ENCODE peak calls at places on chromosomes 7 and 10, in ten cellular contexts. U is lower leg skin, W is dorsolateral prefrontal cortex, A is OCI-LY7, V is IMR-90, O is cardiac fibroblast, L is neural progenitor cell, I is HCT116, Z is upper lobe of right lung, N is thyroid gland. R is an unnamed sample.

GRCh38 chr7:144027974-144028373 is 20.8 kb upstream of the OR2A5 start:
- DNase-seq in U (no peak), W (no peak), A (no peak), V (no peak), O (peak; percentile 38), L (no peak), I (no peak), Z (no peak), N (no peak), R (no peak)

GRCh38 chr7:96993453-96993865 is 11.9 kb upstream of the DLX6 start:
- DNase-seq in U (no peak), W (no peak), A (no peak), V (no peak), O (no peak), L (no peak), I (no peak), Z (no peak), N (no peak), R (no peak)

GRCh38 chr10:5975641-5976473 is 1.5 kb downstream of the IL15RA start:
- DNase-seq in U (peak; percentile 90), W (no peak), A (peak; percentile 52), V (peak; percentile 38), O (peak; percentile 15), L (no peak), I (no peak), Z (no peak), N (peak; percentile 15), R (peak; percentile 61)

GRCh38 chr7:43528581-43529354 is 54.1 kb upstream of the STK17A start:
- DNase-seq in U (no peak), W (no peak), A (no peak), V (no peak), O (no peak), L (no peak), I (no peak), Z (no peak), N (no peak), R (no peak)

GRCh38 chr7:141444956-141445355 is 106.3 kb upstream of the AGK start:
- DNase-seq in U (no peak), W (no peak), A (no peak), V (no peak), O (no peak), L (no peak), I (no peak), Z (no peak), N (no peak), R (no peak)

GRCh38 chr10:22369433-22370072 is 24.3 kb downstream of the SPAG6 start:
- DNase-seq in U (no peak), W (no peak), A (no peak), V (peak; percentile 6), O (peak; percentile 62), L (no peak), I (peak; percentile 10), Z (no peak), N (no peak), R (peak; percentile 46)

GRCh38 chr10:24344279-24344678 is 135.3 kb downstream of the KIAA1217 start:
- DNase-seq in U (no peak), W (no peak), A (no peak), V (peak; percentile 98), O (peak; percentile 98), L (no peak), I (no peak), Z (no peak), N (no peak), R (peak; percentile 68)

GRCh38 chr7:148276291-148277041 is 314.1 kb upstream of the C7orf33 start:
- DNase-seq in U (no peak), W (no peak), A (peak; percentile 31), V (no peak), O (no peak), L (no peak), I (no peak), Z (no peak), N (no peak), R (no peak)

GRCh38 chr7:157490465-157490912 is 153.7 kb downstream of the DNAJB6 start:
- DNase-seq in U (peak; percentile 46), W (no peak), A (peak; percentile 24), V (peak; percentile 19), O (peak; percentile 70), L (no peak), I (peak; percentile 62), Z (peak; percentile 53), N (no peak), R (peak; percentile 73)

GRCh38 chr7:51256916-51257315 is 59.7 kb downstream of the COBL start:
- DNase-seq in U (peak; percentile 34), W (no peak), A (no peak), V (no peak), O (no peak), L (no peak), I (no peak), Z (no peak), N (no peak), R (no peak)

GRCh38 chr7:155858521-155859061 is 46.3 kb upstream of the SHH start:
- DNase-seq in U (peak; percentile 65), W (no peak), A (no peak), V (peak; percentile 28), O (peak; percentile 10), L (no peak), I (no peak), Z (no peak), N (no peak), R (no peak)

GRCh38 chr10:80739963-80740715 is 202.4 kb downstream of the SH2D4B start:
- DNase-seq in U (peak; percentile 69), W (no peak), A (no peak), V (no peak), O (no peak), L (no peak), I (no peak), Z (no peak), N (no peak), R (no peak)

GRCh38 chr7:40833541-40834234 is 698.9 kb downstream of the SUGCT start:
- DNase-seq in U (no peak), W (no peak), A (peak; percentile 62), V (peak; percentile 55), O (peak; percentile 54), L (no peak), I (no peak), Z (no peak), N (no peak), R (peak; percentile 28)

GRCh38 chr10:8510471-8510870 is 456.0 kb downstream of the GATA3 start:
- DNase-seq in U (no peak), W (no peak), A (no peak), V (no peak), O (no peak), L (no peak), I (no peak), Z (no peak), N (no peak), R (no peak)

GRCh38 chr10:85570871-85571270 is 795.7 kb downstream of the GRID1 start:
- DNase-seq in U (no peak), W (no peak), A (no peak), V (no peak), O (no peak), L (no peak), I (no peak), Z (no peak), N (no peak), R (no peak)
- TF ChIP-seq CTCF in U (no peak), W (no peak), A (no peak), V (no peak), O (no peak), L (no peak), I (no peak), Z (no peak), N (no peak), R (no peak)

GRCh38 chr10:58992830-58993460 is 183.5 kb upstream of the PHYHIPL start:
- DNase-seq in U (no peak), W (no peak), A (peak; percentile 8), V (no peak), O (no peak), L (no peak), I (no peak), Z (no peak), N (no peak), R (no peak)
- H3K4me3 ChIP-seq in U (no peak overlapping the region), W (peak overlapping the region; percentile 17), A (no peak overlapping the region), V (no peak overlapping the region), O (no peak overlapping the region), L (no peak overlapping the region), I (no peak overlapping the region), Z (no peak overlapping the region), N (no peak overlapping the region), R (no peak overlapping the region)

GRCh38 chr7:25180592-25180923 is 47.7 kb downstream of the NPVF start:
- DNase-seq in U (no peak), W (no peak), A (no peak), V (no peak), O (no peak), L (no peak), I (no peak), Z (no peak), N (no peak), R (no peak)
- TF ChIP-seq CTCF in U (no peak), W (peak; percentile 26), A (peak; percentile 4), V (no peak), O (no peak), L (no peak), I (no peak), Z (no peak), N (no peak), R (no peak)

DNA sequence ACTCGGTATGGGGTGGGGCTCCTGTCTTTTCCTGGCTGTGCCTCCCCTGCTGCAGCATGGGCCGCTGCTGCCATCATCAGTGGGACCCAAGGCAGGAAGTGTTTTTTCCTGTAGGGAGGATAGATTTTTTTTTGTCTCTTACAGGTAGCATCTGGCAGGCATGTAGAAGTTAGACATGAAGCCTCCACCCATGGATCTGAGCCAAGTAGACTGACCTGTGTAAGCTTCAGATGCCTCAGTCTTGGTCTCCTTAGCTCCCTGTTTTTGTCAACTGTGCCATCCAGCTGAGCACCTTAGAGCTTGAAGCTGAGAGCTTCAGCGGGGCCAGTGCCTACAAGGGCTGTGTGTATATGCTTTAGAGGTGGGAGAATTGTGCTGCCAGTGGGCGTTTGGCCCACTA is 93.5 kb downstream of the AUTS2 start:
- DNase-seq in U (no peak), W (no peak), A (no peak), V (no peak), O (no peak), L (no peak), I (no peak), Z (no peak), N (no peak), R (no peak)
- H3K4me3 ChIP-seq in U (no peak overlapping the region), W (no peak overlapping the region), A (peak overlapping the region; percentile 49), V (no peak overlapping the region), O (no peak overlapping the region), L (no peak overlapping the region), I (no peak overlapping the region), Z (no peak overlapping the region), N (no peak overlapping the region), R (no peak overlapping the region)

R was measured in fibroblast of villous mesenchyme.